ENCODE peak calls at places on chromosomes 11 and 22, in six cellular contexts. One of them, this sample, is unnamed.

GRCh38 chr11:19316434-19316833 is 75.7 kb upstream of the E2F8 start:
- DNase-seq in body of pancreas: no peak
- DNase-seq in HCT116: no peak
- DNase-seq in omental fat pad: no peak
- DNase-seq in heart left ventricle: peak; percentile 22
- DNase-seq in heart right ventricle: peak; percentile 17
- DNase-seq in this sample: no peak

GRCh38 chr11:134101292-134101691 is 32.4 kb downstream of the JAM3 start:
- DNase-seq in body of pancreas: no peak
- DNase-seq in HCT116: no peak
- DNase-seq in omental fat pad: no peak
- DNase-seq in heart left ventricle: no peak
- DNase-seq in heart right ventricle: no peak
- DNase-seq in this sample: no peak

GRCh38 chr11:114154271-114155047 is 94.9 kb downstream of the ZBTB16 start:
- DNase-seq in body of pancreas: no peak
- DNase-seq in HCT116: no peak
- DNase-seq in omental fat pad: no peak
- DNase-seq in heart left ventricle: no peak
- DNase-seq in heart right ventricle: no peak
- DNase-seq in this sample: no peak

GRCh38 chr11:32435511-32435946 is at the start of gene WT1:
- DNase-seq in body of pancreas: no peak
- DNase-seq in HCT116: no peak
- DNase-seq in omental fat pad: no peak
- DNase-seq in heart left ventricle: peak; percentile 58
- DNase-seq in heart right ventricle: peak; percentile 64
- DNase-seq in this sample: no peak

GRCh38 chr11:13215157-13215556 is 62.4 kb upstream of the BMAL1 start:
- DNase-seq in body of pancreas: no peak
- DNase-seq in HCT116: peak; percentile 72
- DNase-seq in omental fat pad: no peak
- DNase-seq in heart left ventricle: no peak
- DNase-seq in heart right ventricle: no peak
- DNase-seq in this sample: no peak

GRCh38 chr11:11396290-11397042 is 43.4 kb upstream of the CSNK2A3 start:
- DNase-seq in body of pancreas: no peak
- DNase-seq in HCT116: no peak
- DNase-seq in omental fat pad: no peak
- DNase-seq in heart left ventricle: no peak
- DNase-seq in heart right ventricle: no peak
- DNase-seq in this sample: no peak

GRCh38 chr11:58765078-58765477 is 33.3 kb upstream of the GLYAT start:
- DNase-seq in body of pancreas: no peak
- DNase-seq in HCT116: no peak
- DNase-seq in omental fat pad: no peak
- DNase-seq in heart left ventricle: no peak
- DNase-seq in heart right ventricle: no peak
- DNase-seq in this sample: no peak

GRCh38 chr11:15810079-15810478 is 546.3 kb downstream of the SOX6 start:
- DNase-seq in body of pancreas: no peak
- DNase-seq in HCT116: no peak
- DNase-seq in omental fat pad: no peak
- DNase-seq in heart left ventricle: no peak
- DNase-seq in heart right ventricle: no peak
- DNase-seq in this sample: no peak

GRCh38 chr22:28013611-28014010 is 94.6 kb upstream of the PITPNB start:
- DNase-seq in body of pancreas: no peak
- DNase-seq in HCT116: no peak
- DNase-seq in omental fat pad: no peak
- DNase-seq in heart left ventricle: no peak
- DNase-seq in heart right ventricle: no peak
- DNase-seq in this sample: no peak

GRCh38 chr11:46826310-46827044 is 19.6 kb downstream of the CKAP5 start:
- DNase-seq in body of pancreas: peak; percentile 80
- DNase-seq in HCT116: peak; percentile 33
- DNase-seq in omental fat pad: peak; percentile 63
- DNase-seq in heart left ventricle: peak; percentile 85
- DNase-seq in heart right ventricle: peak; percentile 84
- DNase-seq in this sample: peak; percentile 79

GRCh38 chr11:111932605-111932938 is 4.6 kb upstream of the DIXDC1 start:
- DNase-seq in body of pancreas: no peak
- DNase-seq in HCT116: no peak
- DNase-seq in omental fat pad: no peak
- DNase-seq in heart left ventricle: no peak
- DNase-seq in heart right ventricle: no peak
- DNase-seq in this sample: no peak

GRCh38 chr11:79439893-79440450 is 858 bp downstream of the TENM4 start:
- DNase-seq in body of pancreas: no peak
- DNase-seq in HCT116: no peak
- DNase-seq in omental fat pad: no peak
- DNase-seq in heart left ventricle: peak; percentile 13
- DNase-seq in heart right ventricle: peak; percentile 10
- DNase-seq in this sample: peak; percentile 67

GRCh38 chr11:123493393-123494063 is 63.5 kb downstream of the GRAMD1B start:
- DNase-seq in body of pancreas: no peak
- DNase-seq in HCT116: no peak
- DNase-seq in omental fat pad: no peak
- DNase-seq in heart left ventricle: no peak
- DNase-seq in heart right ventricle: no peak
- DNase-seq in this sample: no peak

GRCh38 chr22:19659805-19660345 is 54.4 kb upstream of the SEPTIN5 start:
- DNase-seq in body of pancreas: no peak
- DNase-seq in HCT116: no peak
- DNase-seq in omental fat pad: no peak
- DNase-seq in heart left ventricle: no peak
- DNase-seq in heart right ventricle: no peak
- DNase-seq in this sample: no peak

GRCh38 chr11:62710001-62710345 is 2.5 kb downstream of the GNG3 start:
- DNase-seq in body of pancreas: no peak
- DNase-seq in HCT116: no peak
- DNase-seq in omental fat pad: no peak
- DNase-seq in heart left ventricle: no peak
- DNase-seq in heart right ventricle: no peak
- DNase-seq in this sample: no peak

GRCh38 chr11:62706841-62707240 is 383 bp downstream of the BSCL2 start:
- DNase-seq in body of pancreas: no peak
- DNase-seq in HCT116: no peak
- DNase-seq in omental fat pad: no peak
- DNase-seq in heart left ventricle: no peak
- DNase-seq in heart right ventricle: no peak
- DNase-seq in this sample: no peak

GRCh38 chr11:62707277-62707771 is at the start of the genes BSCL2 and GNG3:
- DNase-seq in body of pancreas: no peak
- DNase-seq in HCT116: no peak
- DNase-seq in omental fat pad: no peak
- DNase-seq in heart left ventricle: peak; percentile 24
- DNase-seq in heart right ventricle: no peak
- DNase-seq in this sample: no peak

GRCh38 chr11:62708423-62709261 is 1.2 kb downstream of the GNG3 start:
- DNase-seq in body of pancreas: peak; percentile 34
- DNase-seq in HCT116: no peak
- DNase-seq in omental fat pad: no peak
- DNase-seq in heart left ventricle: peak; percentile 28
- DNase-seq in heart right ventricle: no peak
- DNase-seq in this sample: peak; percentile 41

DNA sequence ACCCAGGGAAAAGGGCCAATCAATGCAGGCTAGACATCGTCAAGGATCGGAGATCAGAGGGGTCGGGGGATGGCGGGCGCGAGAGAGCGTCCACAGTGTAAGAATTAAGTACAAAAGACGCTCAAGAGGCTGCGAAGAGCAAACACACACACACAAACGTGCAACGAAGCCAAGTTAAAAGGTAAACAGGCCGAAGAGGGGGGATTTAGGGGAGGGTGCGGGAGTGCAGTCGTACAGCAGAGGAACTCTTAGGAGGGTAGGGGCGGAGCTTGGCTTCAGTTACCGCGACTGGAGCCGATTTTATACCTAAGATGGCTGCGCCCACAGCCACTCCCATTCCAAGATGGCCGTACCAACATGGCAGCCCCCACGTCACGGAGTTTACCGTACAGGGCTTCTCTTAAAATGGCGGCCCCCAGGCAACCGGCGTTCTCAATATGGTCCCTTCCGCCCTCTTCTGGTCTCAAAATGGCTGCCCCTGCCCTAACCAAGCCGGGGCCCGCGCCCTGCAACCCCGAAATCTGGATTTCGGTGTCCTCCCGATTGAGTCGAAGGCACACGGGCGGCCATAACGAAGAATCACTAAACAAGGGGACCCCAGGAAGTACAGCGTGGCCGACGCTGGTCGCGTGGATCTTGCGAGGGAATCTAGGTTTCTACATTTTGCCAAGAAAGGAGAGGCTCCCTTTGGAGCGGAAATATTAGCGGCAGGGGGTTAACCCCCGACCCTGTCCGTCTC is 2.0 kb downstream of the GNG3 start:
- DNase-seq in body of pancreas: peak; percentile 97
- DNase-seq in HCT116: no peak
- DNase-seq in omental fat pad: peak; percentile 89
- DNase-seq in heart left ventricle: peak; percentile 98
- DNase-seq in heart right ventricle: peak; percentile 99
- DNase-seq in this sample: peak; percentile 92
- TF ChIP-seq CTCF in body of pancreas: no peak
- TF ChIP-seq CTCF in HCT116: no peak
- TF ChIP-seq CTCF in omental fat pad: no peak
- TF ChIP-seq CTCF in heart left ventricle: no peak
- TF ChIP-seq CTCF in heart right ventricle: no peak
- TF ChIP-seq CTCF in this sample: no peak

GRCh38 chr22:39097098-39098020 is at the start of gene APOBEC3H:
- DNase-seq in body of pancreas: no peak
- DNase-seq in HCT116: peak; percentile 16
- DNase-seq in omental fat pad: no peak
- DNase-seq in heart left ventricle: peak; percentile 32
- DNase-seq in heart right ventricle: peak; percentile 47
- DNase-seq in this sample: no peak
- TF ChIP-seq CTCF in body of pancreas: no peak
- TF ChIP-seq CTCF in HCT116: no peak
- TF ChIP-seq CTCF in omental fat pad: no peak
- TF ChIP-seq CTCF in heart left ventricle: no peak
- TF ChIP-seq CTCF in heart right ventricle: no peak
- TF ChIP-seq CTCF in this sample: no peak

DNA sequence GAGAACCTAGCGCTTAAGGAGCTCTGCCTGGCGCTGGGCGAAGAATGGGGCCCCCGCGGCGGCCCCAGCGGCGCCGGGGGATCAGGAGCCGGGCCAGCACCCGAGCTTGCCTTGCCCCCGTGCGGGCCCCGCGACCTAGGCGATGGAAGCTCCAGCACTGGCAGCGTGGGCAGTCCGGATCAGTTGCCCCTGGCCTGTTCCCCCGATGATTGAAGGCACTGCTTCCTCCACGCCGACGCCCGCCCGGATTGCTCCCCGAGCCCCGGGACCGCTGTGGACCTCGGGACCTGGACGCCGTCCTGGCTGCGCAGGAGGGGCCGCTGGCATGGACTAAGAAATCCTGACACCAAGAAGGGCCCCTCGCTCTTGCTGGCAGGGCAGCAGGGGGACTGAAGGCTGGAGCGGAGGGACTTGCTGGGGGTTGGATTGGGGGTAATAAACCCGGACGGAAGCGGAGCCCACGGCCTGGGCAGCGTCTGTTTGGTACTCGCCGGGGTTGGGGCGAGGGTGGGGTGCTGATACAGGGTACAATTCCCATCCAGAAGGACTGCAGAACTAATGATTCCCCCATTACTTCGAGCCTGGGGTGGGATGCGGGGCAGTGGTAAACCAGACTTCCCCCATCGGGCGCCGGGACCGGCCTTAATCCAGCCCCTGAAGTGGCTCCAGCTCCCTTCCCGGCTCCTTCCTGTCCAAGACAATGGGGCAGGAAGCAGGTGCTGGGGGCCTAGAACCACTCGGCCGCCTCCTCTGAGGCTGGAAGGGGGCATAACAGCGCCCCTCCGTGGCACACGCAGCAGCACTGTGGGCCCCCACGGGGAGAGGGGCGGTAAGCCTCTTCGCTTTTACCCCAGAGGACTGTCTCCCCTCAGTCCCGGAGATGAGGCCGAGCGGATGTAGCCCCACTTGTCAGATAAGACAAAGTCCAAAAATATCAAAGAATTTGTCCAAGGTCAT is 985 bp downstream of the CCDC85B start:
- DNase-seq in body of pancreas: no peak
- DNase-seq in HCT116: no peak
- DNase-seq in omental fat pad: no peak
- DNase-seq in heart left ventricle: peak; percentile 87
- DNase-seq in heart right ventricle: peak; percentile 85
- DNase-seq in this sample: no peak
- TF ChIP-seq CTCF in body of pancreas: no peak
- TF ChIP-seq CTCF in HCT116: peak; percentile 33
- TF ChIP-seq CTCF in omental fat pad: no peak
- TF ChIP-seq CTCF in heart left ventricle: peak; percentile 27
- TF ChIP-seq CTCF in heart right ventricle: no peak
- TF ChIP-seq CTCF in this sample: no peak

GRCh38 chr11:63999349-64000025 is 13.2 kb downstream of the OTUB1 start:
- DNase-seq in body of pancreas: no peak
- DNase-seq in HCT116: no peak
- DNase-seq in omental fat pad: no peak
- DNase-seq in heart left ventricle: peak; percentile 44
- DNase-seq in heart right ventricle: peak; percentile 48
- DNase-seq in this sample: peak; percentile 82
- TF ChIP-seq CTCF in body of pancreas: no peak
- TF ChIP-seq CTCF in HCT116: no peak
- TF ChIP-seq CTCF in omental fat pad: no peak
- TF ChIP-seq CTCF in heart left ventricle: no peak
- TF ChIP-seq CTCF in heart right ventricle: no peak
- TF ChIP-seq CTCF in this sample: no peak

This sample was measured in mesothelial cell of epicardium.